ENCODE peak calls at places on chromosomes 6 and 20, in seven cellular contexts. F is CD8-positive, alpha-beta T cell; U is heart left ventricle; X is heart right ventricle; P is fibroblast of lung; Q is endodermal cell; A is CD4-positive, CD25-positive, alpha-beta regulatory T cell. G is an unnamed sample. For H3K4me1 and H3K36me3, the result is how much of the 10 kb centered on the place peaks cover.

GRCh38 chr6:149313070-149313469 is 4.4 kb upstream of the TAB2 start:
- DNase-seq in F (no peak), U (no peak), X (no peak), P (no peak), Q (no peak), A (no peak), G (no peak)

GRCh38 chr20:11922561-11922960 is 4.9 kb downstream of the BTBD3 start:
- DNase-seq in F (no peak), U (no peak), X (no peak), P (no peak), Q (no peak), A (no peak), G (no peak)

GRCh38 chr6:107443066-107443903 is 16.1 kb downstream of the PDSS2 start:
- DNase-seq in F (no peak), U (no peak), X (no peak), P (peak), Q (no peak), A (no peak), G (no peak)

GRCh38 chr6:45830441-45831139 is 185.1 kb downstream of the CLIC5 start:
- DNase-seq in F (no peak), U (no peak), X (no peak), P (peak), Q (no peak), A (no peak), G (no peak)

GRCh38 chr20:46361386-46361785 is 45.0 kb downstream of the ELMO2 start:
- DNase-seq in F (no peak), U (no peak), X (no peak), P (no peak), Q (no peak), A (no peak), G (no peak)

GRCh38 chr6:105733556-105734162 is 330.8 kb upstream of the PREP start:
- DNase-seq in F (no peak), U (no peak), X (no peak), P (peak), Q (no peak), A (no peak), G (no peak)

GRCh38 chr20:23061713-23062561 is 12.5 kb upstream of the THBD start:
- DNase-seq in F (no peak), U (peak), X (peak), P (peak), Q (peak), A (no peak), G (no peak)

GRCh38 chr6:137907170-137907569 is 40.1 kb downstream of the TNFAIP3 start:
- DNase-seq in F (no peak), U (no peak), X (no peak), P (no peak), Q (no peak), A (no peak), G (no peak)

GRCh38 chr6:72620866-72621242 is 1.0 kb upstream of the KCNQ5 start:
- DNase-seq in F (peak), U (no peak), X (no peak), P (no peak), Q (no peak), A (no peak), G (no peak)

GRCh38 chr6:97669191-97669651 is 386.2 kb upstream of the MMS22L start:
- DNase-seq in F (no peak), U (peak), X (peak), P (peak), Q (peak), A (no peak), G (no peak)

GRCh38 chr6:144195671-144196070 is 45.4 kb downstream of the STX11 start:
- DNase-seq in F (no peak), U (no peak), X (no peak), P (peak), Q (no peak), A (no peak), G (no peak)

GRCh38 chr6:159874475-159874874 is 16.3 kb upstream of the MAS1 start:
- DNase-seq in F (no peak), U (peak), X (peak), P (peak), Q (no peak), A (no peak), G (no peak)

GRCh38 chr6:3869632-3870527 is 20.7 kb downstream of the FAM50B start:
- DNase-seq in F (no peak), U (no peak), X (no peak), P (no peak), Q (no peak), A (no peak), G (no peak)

GRCh38 chr6:102126488-102126887 is 733.0 kb downstream of the GRIK2 start:
- DNase-seq in F (no peak), U (no peak), X (no peak), P (no peak), Q (no peak), A (no peak), G (no peak)

GRCh38 chr20:22566876-22567658 is 17.3 kb downstream of the FOXA2 start:
- DNase-seq in F (no peak), U (no peak), X (no peak), P (no peak), Q (no peak), A (no peak), G (no peak)

GRCh38 chr20:50133474-50134217 is 19.9 kb downstream of the PEDS1 start:
- DNase-seq in F (no peak), U (no peak), X (no peak), P (no peak), Q (no peak), A (no peak), G (no peak)

GRCh38 chr6:157539900-157540752 is 159.1 kb downstream of the ZDHHC14 start:
- DNase-seq in F (no peak), U (no peak), X (no peak), P (no peak), Q (peak), A (no peak), G (no peak)

GRCh38 chr6:28336284-28337024 is 506 bp upstream of the ZSCAN31 start:
- DNase-seq in F (peak), U (peak), X (peak), P (peak), Q (no peak), A (no peak), G (no peak)

GRCh38 chr20:62286493-62287064 is 16.2 kb upstream of the ADRM1 start:
- DNase-seq in F (no peak), U (no peak), X (no peak), P (no peak), Q (no peak), A (no peak), G (no peak)

GRCh38 chr6:164554700-164555479 is 754.5 kb downstream of the C6orf118 start:
- DNase-seq in F (no peak), U (no peak), X (peak), P (no peak), Q (no peak), A (no peak), G (no peak)

GRCh38 chr20:32623667-32624157 is 38.6 kb upstream of the NOL4L start:
- DNase-seq in F (no peak), U (no peak), X (no peak), P (no peak), Q (peak), A (no peak), G (no peak)

GRCh38 chr6:102928109-102928508 is 1534.6 kb downstream of the GRIK2 start:
- DNase-seq in F (no peak), U (no peak), X (no peak), P (no peak), Q (no peak), A (no peak), G (no peak)

GRCh38 chr6:706819-707381 is 14.0 kb upstream of the EXOC2 start:
- DNase-seq in F (no peak), U (no peak), X (no peak), P (no peak), Q (no peak), A (no peak), G (no peak)

GRCh38 chr20:45337367-45338120 is 10.7 kb downstream of the SDC4 start:
- DNase-seq in F (no peak), U (peak), X (peak), P (peak), Q (peak), A (no peak), G (no peak)

GRCh38 chr6:39934060-39934757 is at the start of gene MOCS1:
- DNase-seq in F (peak), U (peak), X (peak), P (peak), Q (peak), A (no peak), G (peak)

GRCh38 chr20:38119446-38119845 is 45.6 kb downstream of the TGM2 start:
- DNase-seq in F (no peak), U (no peak), X (peak), P (no peak), Q (peak), A (no peak), G (no peak)

GRCh38 chr20:59787186-59787890 is 146.1 kb downstream of the SYCP2 start:
- DNase-seq in F (no peak), U (peak), X (no peak), P (no peak), Q (no peak), A (no peak), G (no peak)

DNA sequence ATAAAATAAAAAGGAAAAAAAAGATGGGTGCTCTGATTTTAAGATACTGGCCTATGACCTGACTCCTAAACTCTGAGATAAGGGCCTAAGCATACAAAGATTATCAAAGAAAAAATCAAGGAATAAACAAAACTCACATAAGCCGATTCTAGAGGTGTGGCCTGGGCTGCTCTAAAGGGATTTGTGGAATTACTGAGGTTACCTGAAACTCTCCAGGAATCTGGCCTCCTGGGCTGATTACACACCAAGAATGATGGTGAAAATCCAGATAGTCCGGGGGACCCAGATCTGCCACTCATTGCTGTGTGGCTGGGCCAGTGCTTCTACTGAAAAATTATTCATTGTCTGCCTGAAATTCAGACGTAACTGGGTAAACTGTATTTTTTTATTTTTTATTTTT is 122.7 kb upstream of the RNF24 start:
- DNase-seq in F (no peak), U (no peak), X (no peak), P (peak), Q (no peak), A (no peak), G (no peak)
- H3K4me1 ChIP-seq in F (under half), U (under half), X (under half), P (under half), Q (under half), A (under half), G (under half)

DNA sequence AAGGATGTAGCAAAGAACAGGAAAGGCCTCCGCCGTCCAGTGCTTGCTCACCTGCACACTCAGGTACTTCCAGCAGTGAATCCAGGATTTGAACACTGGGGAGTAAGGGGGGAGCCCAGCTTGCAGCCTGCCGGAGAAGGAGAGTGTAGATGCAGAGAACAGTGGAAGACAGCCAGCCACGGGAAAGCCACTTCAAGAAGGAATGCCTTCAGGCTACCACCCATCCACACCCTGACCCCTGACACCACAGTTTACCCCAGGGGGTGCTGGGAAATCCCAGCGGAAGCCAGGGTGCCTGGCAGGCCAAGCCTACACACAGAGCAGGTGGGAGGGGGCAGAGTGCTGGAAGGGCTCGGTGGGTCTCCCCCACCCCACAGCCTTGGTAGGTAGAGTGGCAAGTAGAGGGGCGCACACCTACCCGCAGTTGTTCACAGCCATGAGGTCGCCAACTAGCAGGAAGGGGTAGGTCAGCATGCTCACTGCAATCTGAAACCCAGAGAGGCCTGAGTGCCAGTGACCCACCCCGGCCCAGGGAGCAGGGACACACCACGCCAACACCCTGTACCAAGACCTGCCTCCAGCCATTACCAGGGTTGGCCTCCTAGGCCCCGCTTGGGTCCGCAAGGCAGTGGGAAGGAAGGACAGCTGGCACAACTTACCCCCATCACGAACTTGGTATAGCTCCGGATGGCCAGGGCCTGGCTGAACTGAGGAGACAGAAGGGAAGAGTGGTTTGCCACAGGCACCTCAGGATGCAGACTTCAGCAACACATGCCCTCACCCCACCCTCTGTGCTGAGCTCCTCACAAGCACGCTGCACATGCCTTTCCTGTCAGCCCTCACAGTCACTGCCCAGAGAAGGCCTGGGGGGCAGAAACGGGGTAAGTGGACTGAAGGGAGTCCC is 15.7 kb downstream of the PI16 start:
- DNase-seq in F (no peak), U (no peak), X (no peak), P (no peak), Q (peak), A (no peak), G (no peak)
- H3K36me3 ChIP-seq in F (half or more), U (half or more), X (half or more), P (under half), Q (half or more), A (half or more), G (half or more)

GRCh38 chr6:12309070-12309469 is 18.9 kb downstream of the EDN1 start:
- DNase-seq in F (no peak), U (no peak), X (no peak), P (no peak), Q (no peak), A (no peak), G (no peak)

GRCh38 chr6:12301009-12301408 is 10.8 kb downstream of the EDN1 start:
- DNase-seq in F (no peak), U (no peak), X (no peak), P (no peak), Q (no peak), A (no peak), G (no peak)

GRCh38 chr6:12298995-12299394 is 8.8 kb downstream of the EDN1 start:
- DNase-seq in F (no peak), U (no peak), X (no peak), P (no peak), Q (no peak), A (no peak), G (no peak)

GRCh38 chr6:12304487-12304886 is 14.3 kb downstream of the EDN1 start:
- DNase-seq in F (no peak), U (no peak), X (no peak), P (no peak), Q (no peak), A (no peak), G (no peak)
- H3K4me1 ChIP-seq in F (under half), U (under half), X (under half), P (under half), Q (under half), A (under half), G (under half)

DNA sequence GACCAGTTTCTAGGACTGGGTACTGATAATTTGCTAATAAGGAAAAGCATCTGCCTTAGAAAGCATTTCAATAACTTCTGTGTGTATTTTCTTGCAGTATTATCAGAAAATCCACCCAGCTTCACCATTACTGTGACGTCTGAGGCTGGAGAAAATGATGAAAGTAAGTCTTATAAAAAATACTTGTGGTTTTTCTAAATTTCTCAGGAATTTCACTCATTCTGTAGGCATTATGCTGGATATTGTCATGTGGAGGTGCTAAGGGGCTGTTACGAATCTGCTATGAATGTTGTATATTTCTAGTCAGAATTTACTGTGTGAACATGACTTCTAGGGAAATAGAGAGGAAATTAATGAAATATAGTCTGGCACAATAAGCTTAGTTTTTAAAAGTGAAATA is 8.9 kb downstream of the RWDD1 start:
- DNase-seq in F (no peak), U (no peak), X (no peak), P (peak), Q (no peak), A (no peak), G (no peak)
- H3K36me3 ChIP-seq in F (under half), U (half or more), X (half or more), P (under half), Q (half or more), A (half or more), G (under half)

GRCh38 chr6:16337280-16337975 is 99.0 kb downstream of the GMPR start:
- DNase-seq in F (no peak), U (peak), X (peak), P (peak), Q (peak), A (no peak), G (no peak)

GRCh38 chr6:16335176-16335575 is 96.8 kb downstream of the GMPR start:
- DNase-seq in F (no peak), U (no peak), X (no peak), P (no peak), Q (no peak), A (no peak), G (no peak)

GRCh38 chr6:16334671-16335070 is 96.3 kb downstream of the GMPR start:
- DNase-seq in F (no peak), U (peak), X (peak), P (peak), Q (peak), A (no peak), G (no peak)

GRCh38 chr6:16338577-16339262 is 100.3 kb downstream of the GMPR start:
- DNase-seq in F (no peak), U (peak), X (peak), P (peak), Q (peak), A (no peak), G (no peak)

GRCh38 chr6:16336056-16336810 is 97.8 kb downstream of the GMPR start:
- DNase-seq in F (no peak), U (no peak), X (no peak), P (no peak), Q (peak), A (no peak), G (no peak)
- H3K4me1 ChIP-seq in F (under half), U (under half), X (half or more), P (half or more), Q (under half), A (under half), G (under half)

DNA sequence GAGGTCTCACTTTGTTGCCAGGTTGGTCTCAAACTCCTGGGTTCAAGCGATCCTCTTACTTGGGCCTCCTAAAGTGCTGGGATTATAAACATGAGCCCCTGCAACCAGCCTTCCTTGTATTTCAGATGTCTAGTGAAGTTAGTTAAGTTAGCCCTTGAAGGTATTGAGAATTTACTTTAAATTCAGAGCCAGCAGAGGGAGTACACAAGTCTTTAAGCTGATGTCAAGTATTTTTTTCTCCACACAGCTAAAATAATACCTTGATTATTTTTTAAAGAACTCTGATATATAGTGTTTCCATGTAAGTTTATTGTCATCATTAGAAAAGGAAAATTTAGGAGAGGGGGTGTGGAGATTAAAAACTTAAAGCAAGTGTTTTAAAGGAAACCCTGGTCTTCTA is 9.8 kb downstream of the FOXO3 start:
- DNase-seq in F (no peak), U (no peak), X (no peak), P (no peak), Q (no peak), A (no peak), G (no peak)
- H3K36me3 ChIP-seq in F (under half), U (half or more), X (half or more), P (under half), Q (under half), A (under half), G (under half)

G was measured in HAP-1.